ENCODE peak calls at places on chromosomes 12 and 14, in ten cellular contexts. K is stimulated activated CD4-positive, alpha-beta T cell treated with anti-CD3 and anti-CD28 coated beads, Interleukin-4, amount 100 ng/mL, for 48 hours; F is OCI-LY7; Y is T-cell; I is chondrocyte; W is right atrium auricular region; N is neural crest cell; Z is GM18507; E is iris pigment epithelial cell; P is T-helper 9 cell. V is an unnamed sample.
A peak's percentile ranks its signal among the peaks of the same experiment; 100 is the strongest.

GRCh38 chr12:93197067-93197593 is 180.6 kb upstream of the NUDT4 start:
- DNase-seq in K (no peak), F (no peak), N (no peak), Z (no peak), P (no peak), E (peak; percentile 76), W (no peak), Y (no peak), I (no peak), V (no peak)

GRCh38 chr14:105165761-105166485 is 2.7 kb downstream of the JAG2 start:
- DNase-seq in F (no peak), I (no peak), P (no peak), N (no peak), E (no peak), W (no peak), K (no peak), Z (no peak), Y (no peak), V (no peak)

GRCh38 chr12:83153156-83153555 is 466.4 kb downstream of the TMTC2 start:
- DNase-seq in N (no peak), P (no peak), Z (no peak), K (no peak), F (no peak), Y (no peak), W (no peak), E (no peak), I (no peak), V (no peak)

GRCh38 chr14:96980835-96981234 is 183.7 kb downstream of the VRK1 start:
- DNase-seq in W (no peak), I (no peak), Z (no peak), P (no peak), E (no peak), K (no peak), F (no peak), Y (no peak), N (no peak), V (no peak)

GRCh38 chr12:1843641-1844005 is 23.3 kb downstream of the LRTM2 start:
- DNase-seq in F (no peak), I (peak; percentile 29), Y (no peak), P (no peak), N (no peak), W (no peak), Z (no peak), E (no peak), K (no peak), V (no peak)

GRCh38 chr14:50013198-50013918 is 103.0 kb downstream of the VCPKMT start:
- DNase-seq in I (no peak), Y (no peak), Z (no peak), K (no peak), F (peak; percentile 16), N (no peak), E (no peak), P (no peak), W (no peak), V (no peak)

GRCh38 chr12:97650242-97650641 is 187.6 kb downstream of the RMST start:
- DNase-seq in F (no peak), Z (no peak), N (no peak), W (no peak), Y (no peak), I (no peak), E (peak; percentile 48), K (no peak), P (no peak), V (no peak)

GRCh38 chr12:100715976-100716657 is 78.5 kb upstream of the ANO4 start:
- DNase-seq in K (no peak), I (peak; percentile 85), N (no peak), E (no peak), F (no peak), Z (no peak), Y (no peak), W (no peak), P (no peak), V (no peak)

GRCh38 chr12:9883175-9883574 is 1.9 kb downstream of the KLRF2 start:
- DNase-seq in Z (no peak), P (no peak), W (no peak), F (no peak), I (no peak), Y (no peak), K (no peak), N (no peak), E (peak; percentile 29), V (no peak)

GRCh38 chr14:96832351-96832750 is 35.2 kb downstream of the VRK1 start:
- DNase-seq in P (no peak), Z (no peak), F (no peak), E (no peak), Y (no peak), K (no peak), W (no peak), N (no peak), I (no peak), V (no peak)

GRCh38 chr14:51711505-51711904 is 59.8 kb downstream of the FRMD6 start:
- DNase-seq in E (peak; percentile 48), I (no peak), F (no peak), N (no peak), P (no peak), Y (no peak), W (no peak), K (no peak), Z (no peak), V (no peak)

GRCh38 chr14:91429385-91429784 is 11.8 kb upstream of the CCDC88C start:
- DNase-seq in I (no peak), Z (no peak), W (no peak), Y (no peak), F (no peak), E (no peak), K (no peak), P (no peak), N (no peak), V (no peak)

GRCh38 chr12:115500872-115501271 is 776.6 kb downstream of the MED13L start:
- DNase-seq in I (no peak), K (no peak), P (no peak), F (no peak), W (no peak), Y (no peak), Z (no peak), E (no peak), N (no peak), V (no peak)

GRCh38 chr12:30694971-30695326 is 720 bp downstream of the IPO8 start:
- DNase-seq in F (peak; percentile 26), Z (no peak), N (peak; percentile 18), W (no peak), P (no peak), E (peak; percentile 54), Y (no peak), I (no peak), K (no peak), V (no peak)

GRCh38 chr14:76261371-76261811 is 109.7 kb downstream of the GPATCH2L start:
- DNase-seq in Z (no peak), K (no peak), I (no peak), N (no peak), W (peak; percentile 26), P (no peak), Y (no peak), E (peak; percentile 53), F (no peak), V (no peak)

GRCh38 chr12:122848471-122849351 is 13.5 kb downstream of the HIP1R start:
- DNase-seq in E (no peak), I (peak; percentile 85), W (no peak), Z (no peak), F (no peak), K (no peak), N (no peak), Y (no peak), P (no peak), V (no peak)

GRCh38 chr12:120194534-120195395 is at the start of gene GCN1:
- DNase-seq in Z (peak; percentile 63), K (peak; percentile 83), F (peak; percentile 86), P (peak; percentile 86), I (no peak), E (peak; percentile 87), Y (peak; percentile 75), N (peak; percentile 75), W (peak; percentile 79), V (peak; percentile 74)

GRCh38 chr14:36771256-36771655 is 109.6 kb downstream of the PAX9 start:
- DNase-seq in N (no peak), I (no peak), Y (no peak), P (no peak), E (no peak), K (no peak), W (no peak), F (no peak), Z (no peak), V (no peak)

GRCh38 chr12:7354521-7354920 is 50.6 kb downstream of the ACSM4 start:
- DNase-seq in Z (no peak), Y (no peak), I (no peak), W (no peak), E (peak; percentile 5), N (no peak), P (no peak), F (no peak), K (no peak), V (no peak)

GRCh38 chr14:76086636-76087035 is 65.1 kb upstream of the GPATCH2L start:
- DNase-seq in N (no peak), I (no peak), Y (no peak), F (no peak), K (no peak), Z (no peak), E (no peak), P (no peak), W (no peak), V (no peak)